ENCODE peak calls at places on chromosome 20, in four cellular contexts. N, F, L and G are unnamed samples.

GRCh38 chr20:37807901-37808751 is 94.8 kb upstream of the VSTM2L start:
- DNase-seq in N (no peak), F (no peak), L (no peak), G (no peak)

GRCh38 chr20:11826334-11826733 is 91.4 kb upstream of the BTBD3 start:
- DNase-seq in N (no peak), F (no peak), L (no peak), G (no peak)

GRCh38 chr20:64083380-64084208 is 604 bp downstream of the LKAAEAR1 start:
- DNase-seq in N (no peak), F (no peak), L (peak), G (peak)

GRCh38 chr20:38589967-38590681 is 9.1 kb downstream of the ADIG start:
- DNase-seq in N (no peak), F (no peak), L (no peak), G (no peak)

GRCh38 chr20:31841928-31842327 is 3.5 kb downstream of the FOXS1 start:
- DNase-seq in N (no peak), F (no peak), L (peak), G (peak)

GRCh38 chr20:14331671-14332070 is 5.7 kb downstream of the FLRT3 start:
- DNase-seq in N (no peak), F (no peak), L (no peak), G (no peak)

GRCh38 chr20:63118786-63119450 is 97.0 kb downstream of the YTHDF1 start:
- DNase-seq in N (no peak), F (no peak), L (no peak), G (no peak)

GRCh38 chr20:93641-94040 is 6.2 kb downstream of the DEFB125 start:
- DNase-seq in N (no peak), F (no peak), L (no peak), G (no peak)

GRCh38 chr20:11067359-11067758 is 393.6 kb upstream of the JAG1 start:
- DNase-seq in N (no peak), F (no peak), L (no peak), G (no peak)

GRCh38 chr20:62446398-62446985 is 19.2 kb upstream of the RBBP8NL start:
- DNase-seq in N (no peak), F (no peak), L (no peak), G (no peak)

GRCh38 chr20:31769681-31770080 is 30.6 kb downstream of the TPX2 start:
- DNase-seq in N (no peak), F (no peak), L (no peak), G (no peak)

GRCh38 chr20:38212806-38213606 is 47.5 kb downstream of the KIAA1755 start:
- DNase-seq in N (no peak), F (no peak), L (no peak), G (no peak)

GRCh38 chr20:38479596-38479995 is 7.0 kb downstream of the RALGAPB start:
- DNase-seq in N (no peak), F (no peak), L (no peak), G (no peak)

GRCh38 chr20:38774167-38774566 is 25.9 kb downstream of the ACTR5 start:
- DNase-seq in N (no peak), F (no peak), L (no peak), G (no peak)

GRCh38 chr20:47075263-47075662 is 180.6 kb downstream of the EYA2 start:
- DNase-seq in N (no peak), F (no peak), L (no peak), G (no peak)

GRCh38 chr20:11332376-11332775 is 585.3 kb upstream of the BTBD3 start:
- DNase-seq in N (no peak), F (no peak), L (no peak), G (no peak)

GRCh38 chr20:55561259-55561658 is 444.1 kb downstream of the CBLN4 start:
- DNase-seq in N (no peak), F (no peak), L (no peak), G (no peak)

GRCh38 chr20:48283470-48284110 is 498.3 kb upstream of the SULF2 start:
- DNase-seq in N (no peak), F (peak), L (no peak), G (peak)

GRCh38 chr20:40860487-40860902 is 168.1 kb upstream of the TOP1 start:
- DNase-seq in N (peak), F (no peak), L (no peak), G (no peak)

GRCh38 chr20:22346716-22347115 is 237.7 kb downstream of the FOXA2 start:
- DNase-seq in N (no peak), F (no peak), L (no peak), G (peak)

GRCh38 chr20:62183426-62184142 is 756 bp downstream of the MTG2 start:
- DNase-seq in N (no peak), F (no peak), L (peak), G (no peak)

GRCh38 chr20:31489152-31489551 is 14.1 kb downstream of the REM1 start:
- DNase-seq in N (no peak), F (no peak), L (no peak), G (no peak)

GRCh38 chr20:63122626-63123025 is 93.3 kb downstream of the YTHDF1 start:
- DNase-seq in N (no peak), F (no peak), L (no peak), G (no peak)

GRCh38 chr20:54212226-54212625 is 4.3 kb downstream of the PFDN4 start:
- DNase-seq in N (no peak), F (no peak), L (no peak), G (no peak)
- TF ChIP-seq TCF7L2 in N (no peak), F (no peak), L (no peak), G (no peak)

DNA sequence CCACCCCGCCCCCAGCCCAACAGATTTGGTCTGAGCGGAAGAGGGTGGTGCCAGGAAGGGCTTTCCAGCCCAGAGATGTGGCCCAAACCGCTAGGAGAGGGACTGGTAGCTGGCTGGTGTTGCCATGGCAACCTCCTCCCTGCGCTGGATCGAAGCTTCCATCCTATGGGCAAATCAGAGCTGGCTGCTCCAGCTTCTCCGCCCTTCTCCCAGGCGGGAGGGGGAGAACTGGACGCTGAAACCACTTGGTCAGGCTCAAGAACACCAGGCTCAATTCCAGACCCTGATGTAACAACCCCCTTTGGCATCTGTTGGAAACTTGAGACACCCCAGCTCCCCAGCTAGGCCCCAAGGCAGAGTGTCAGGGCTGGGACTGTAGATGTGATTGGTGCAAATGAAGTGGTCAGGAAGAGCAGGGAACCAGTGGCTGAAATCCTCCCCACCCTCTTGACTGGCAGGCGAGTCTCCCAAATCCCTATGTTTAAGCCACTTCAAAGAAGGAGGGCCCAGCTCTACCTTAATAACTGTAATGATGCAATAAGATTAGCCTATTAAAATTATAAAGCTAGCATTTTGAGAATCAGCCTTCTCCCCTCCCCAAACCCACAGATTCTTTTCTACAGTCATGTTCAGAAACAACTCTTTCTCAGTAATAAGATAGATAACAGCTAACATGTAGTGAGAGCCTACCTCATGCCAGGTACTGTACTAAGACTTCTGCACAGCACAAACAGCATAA is 4.2 kb downstream of the RIMS4 start:
- DNase-seq in N (no peak), F (no peak), L (peak), G (no peak)
- TF ChIP-seq TCF7L2 in N (no peak), F (no peak), L (no peak), G (no peak)

GRCh38 chr20:2104236-2104635 is 2.6 kb downstream of the STK35 start:
- DNase-seq in N (no peak), F (no peak), L (no peak), G (no peak)

GRCh38 chr20:2109425-2110210 is 8.0 kb downstream of the STK35 start:
- DNase-seq in N (no peak), F (no peak), L (no peak), G (no peak)

GRCh38 chr20:2112910-2113309 is 11.3 kb downstream of the STK35 start:
- DNase-seq in N (no peak), F (no peak), L (no peak), G (no peak)

GRCh38 chr20:2108498-2108897 is 6.9 kb downstream of the STK35 start:
- DNase-seq in N (no peak), F (no peak), L (no peak), G (no peak)

GRCh38 chr20:2108987-2109386 is 7.4 kb downstream of the STK35 start:
- DNase-seq in N (peak), F (peak), L (no peak), G (peak)
- TF ChIP-seq TCF7L2 in N (no peak), F (no peak), L (no peak), G (no peak)

DNA sequence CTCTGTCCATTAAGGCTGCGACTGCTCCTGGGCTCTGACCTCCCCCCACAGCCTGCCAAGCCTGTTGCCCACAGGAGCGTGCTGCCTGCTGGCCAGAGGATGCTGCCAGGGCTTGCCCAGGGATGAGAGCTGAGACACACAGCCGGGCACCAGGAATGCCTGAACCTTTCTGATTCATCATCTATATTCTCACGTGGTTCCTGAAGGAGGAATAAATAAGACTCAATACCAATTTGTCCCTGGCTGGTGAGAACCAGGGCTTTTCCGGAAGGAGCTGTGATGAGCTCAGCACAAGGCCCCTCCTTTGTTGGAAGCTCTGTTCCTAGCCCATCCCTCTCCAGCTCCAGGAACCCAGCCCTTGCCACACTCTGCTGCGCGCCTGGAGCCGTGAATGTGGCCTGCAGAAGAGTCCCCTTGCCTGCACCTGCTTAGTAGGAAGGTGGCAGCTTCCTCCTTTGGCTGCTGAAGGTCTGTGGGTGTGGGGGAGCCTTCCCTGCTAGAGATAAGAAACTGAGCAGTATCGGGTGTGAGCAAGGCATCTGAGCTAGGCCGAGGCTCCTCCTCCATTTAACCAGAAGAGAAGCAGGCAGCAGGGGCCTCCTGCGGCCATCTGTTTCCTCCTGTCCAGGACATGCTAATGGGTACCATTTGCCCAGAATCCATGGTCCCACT is 37.9 kb downstream of the SYNDIG1 start:
- DNase-seq in N (no peak), F (no peak), L (no peak), G (no peak)
- TF ChIP-seq TCF7L2 in N (no peak), F (no peak), L (no peak), G (no peak)

DNA sequence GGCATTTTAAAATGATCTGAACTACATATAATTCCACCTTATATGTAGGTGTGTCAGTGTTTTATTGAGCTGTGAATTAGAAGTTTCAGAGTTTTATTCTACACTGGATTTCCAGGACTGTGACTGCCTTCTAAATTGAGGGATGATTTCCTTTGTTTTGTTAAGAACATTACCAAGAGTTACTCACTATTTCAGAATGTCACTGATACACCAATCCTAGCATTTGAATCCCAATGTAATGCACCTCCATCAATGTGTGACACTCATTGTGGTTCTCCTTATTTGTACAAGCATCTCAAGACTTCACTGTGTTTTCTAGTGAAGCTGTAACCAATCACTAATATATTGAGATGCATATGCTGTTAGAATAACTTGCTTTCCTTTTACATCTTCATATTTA is 86.8 kb downstream of the PLCB1 start:
- DNase-seq in N (no peak), F (no peak), L (no peak), G (no peak)
- TF ChIP-seq TCF7L2 in N (no peak), F (no peak), L (no peak), G (no peak)